ENCODE peak calls at places on chromosomes 12 and 14, in five cellular contexts. One of them, this sample, is unnamed.

GRCh38 chr14:79225815-79226214 is 985.5 kb downstream of the DIO2 start:
- DNase-seq in GM12878: no peak
- DNase-seq in HepG2: no peak
- DNase-seq in K562: no peak
- DNase-seq in H1: no peak
- DNase-seq in this sample: no peak

GRCh38 chr12:9741726-9742125 is 8.8 kb upstream of the CLECL1 start:
- DNase-seq in GM12878: peak
- DNase-seq in HepG2: no peak
- DNase-seq in K562: no peak
- DNase-seq in H1: no peak
- DNase-seq in this sample: no peak

GRCh38 chr14:99863059-99863458 is 69.8 kb downstream of the EML1 start:
- DNase-seq in GM12878: no peak
- DNase-seq in HepG2: no peak
- DNase-seq in K562: no peak
- DNase-seq in H1: no peak
- DNase-seq in this sample: no peak

GRCh38 chr12:121326996-121327674 is 25.1 kb downstream of the ANAPC5 start:
- DNase-seq in GM12878: no peak
- DNase-seq in HepG2: no peak
- DNase-seq in K562: no peak
- DNase-seq in H1: no peak
- DNase-seq in this sample: no peak

GRCh38 chr14:65243766-65244442 is 141.6 kb upstream of the MAX start:
- DNase-seq in GM12878: no peak
- DNase-seq in HepG2: peak
- DNase-seq in K562: no peak
- DNase-seq in H1: no peak
- DNase-seq in this sample: no peak

GRCh38 chr14:102049258-102050025 is 37.4 kb downstream of the HSP90AA1 start:
- DNase-seq in GM12878: no peak
- DNase-seq in HepG2: no peak
- DNase-seq in K562: no peak
- DNase-seq in H1: no peak
- DNase-seq in this sample: no peak

GRCh38 chr12:66541446-66541845 is 137.4 kb downstream of the GRIP1 start:
- DNase-seq in GM12878: no peak
- DNase-seq in HepG2: no peak
- DNase-seq in K562: no peak
- DNase-seq in H1: no peak
- DNase-seq in this sample: no peak

GRCh38 chr14:73397810-73398209 is 60.5 kb downstream of the NUMB start:
- DNase-seq in GM12878: no peak
- DNase-seq in HepG2: no peak
- DNase-seq in K562: no peak
- DNase-seq in H1: no peak
- DNase-seq in this sample: no peak

GRCh38 chr12:130049666-130050065 is 112.6 kb upstream of the FZD10 start:
- DNase-seq in GM12878: no peak
- DNase-seq in HepG2: no peak
- DNase-seq in K562: no peak
- DNase-seq in H1: no peak
- DNase-seq in this sample: no peak

GRCh38 chr14:74503973-74504335 is 10.4 kb downstream of the ISCA2 start:
- DNase-seq in GM12878: no peak
- DNase-seq in HepG2: no peak
- DNase-seq in K562: no peak
- DNase-seq in H1: no peak
- DNase-seq in this sample: no peak

GRCh38 chr12:31728289-31728916 is 418 bp downstream of the AMN1 start:
- DNase-seq in GM12878: no peak
- DNase-seq in HepG2: no peak
- DNase-seq in K562: peak
- DNase-seq in H1: no peak
- DNase-seq in this sample: no peak

GRCh38 chr14:23454445-23454856 is 15.1 kb upstream of the NGDN start:
- DNase-seq in GM12878: no peak
- DNase-seq in HepG2: peak
- DNase-seq in K562: peak
- DNase-seq in H1: no peak
- DNase-seq in this sample: no peak

GRCh38 chr14:71452987-71453386 is 479.2 kb upstream of the RGS6 start:
- DNase-seq in GM12878: no peak
- DNase-seq in HepG2: no peak
- DNase-seq in K562: no peak
- DNase-seq in H1: no peak
- DNase-seq in this sample: no peak

GRCh38 chr12:130526813-130527212 is 189.1 kb downstream of the PIWIL1 start:
- DNase-seq in GM12878: no peak
- DNase-seq in HepG2: peak
- DNase-seq in K562: peak
- DNase-seq in H1: peak
- DNase-seq in this sample: peak

GRCh38 chr12:1338483-1339177 is 255.8 kb downstream of the FBXL14 start:
- DNase-seq in GM12878: no peak
- DNase-seq in HepG2: no peak
- DNase-seq in K562: no peak
- DNase-seq in H1: no peak
- DNase-seq in this sample: no peak

GRCh38 chr12:124555168-124555928 is 12.1 kb downstream of the NCOR2 start:
- DNase-seq in GM12878: no peak
- DNase-seq in HepG2: no peak
- DNase-seq in K562: no peak
- DNase-seq in H1: no peak
- DNase-seq in this sample: no peak

GRCh38 chr14:73741876-73742519 is 27.8 kb upstream of the PNMA1 start:
- DNase-seq in GM12878: no peak
- DNase-seq in HepG2: no peak
- DNase-seq in K562: peak
- DNase-seq in H1: no peak
- DNase-seq in this sample: no peak

GRCh38 chr12:124734224-124734788 is 129.4 kb downstream of the SCARB1 start:
- DNase-seq in GM12878: no peak
- DNase-seq in HepG2: peak
- DNase-seq in K562: peak
- DNase-seq in H1: peak
- DNase-seq in this sample: peak

GRCh38 chr14:25090716-25091454 is 40.9 kb upstream of the STXBP6 start:
- DNase-seq in GM12878: no peak
- DNase-seq in HepG2: no peak
- DNase-seq in K562: no peak
- DNase-seq in H1: no peak
- DNase-seq in this sample: no peak

GRCh38 chr12:56154246-56154771 is 1.9 kb downstream of the MYL6B start:
- DNase-seq in GM12878: no peak
- DNase-seq in HepG2: no peak
- DNase-seq in K562: no peak
- DNase-seq in H1: no peak
- DNase-seq in this sample: no peak

GRCh38 chr14:103679351-103679750 is 35.9 kb downstream of the XRCC3 start:
- DNase-seq in GM12878: peak
- DNase-seq in HepG2: peak
- DNase-seq in K562: no peak
- DNase-seq in H1: no peak
- DNase-seq in this sample: peak

GRCh38 chr12:93790472-93791152 is 113.4 kb downstream of the CRADD start:
- DNase-seq in GM12878: no peak
- DNase-seq in HepG2: no peak
- DNase-seq in K562: peak
- DNase-seq in H1: no peak
- DNase-seq in this sample: no peak

GRCh38 chr12:85206543-85206942 is 73.5 kb upstream of the ALX1 start:
- DNase-seq in GM12878: no peak
- DNase-seq in HepG2: no peak
- DNase-seq in K562: no peak
- DNase-seq in H1: no peak
- DNase-seq in this sample: no peak

GRCh38 chr12:105623337-105623736 is 292.8 kb downstream of the C12orf75 start:
- DNase-seq in GM12878: no peak
- DNase-seq in HepG2: no peak
- DNase-seq in K562: no peak
- DNase-seq in H1: no peak
- DNase-seq in this sample: no peak

GRCh38 chr14:60753264-60754126 is 18.9 kb downstream of the MNAT1 start:
- DNase-seq in GM12878: peak
- DNase-seq in HepG2: no peak
- DNase-seq in K562: no peak
- DNase-seq in H1: no peak
- DNase-seq in this sample: no peak

GRCh38 chr12:55929306-55929791 is 1.6 kb upstream of the DGKA start:
- DNase-seq in GM12878: peak
- DNase-seq in HepG2: no peak
- DNase-seq in K562: no peak
- DNase-seq in H1: no peak
- DNase-seq in this sample: no peak

GRCh38 chr12:62146323-62146722 is 113.9 kb upstream of the USP15 start:
- DNase-seq in GM12878: no peak
- DNase-seq in HepG2: no peak
- DNase-seq in K562: no peak
- DNase-seq in H1: no peak
- DNase-seq in this sample: no peak

GRCh38 chr12:120258323-120258896 is 7.1 kb downstream of the PXN start:
- DNase-seq in GM12878: no peak
- DNase-seq in HepG2: peak
- DNase-seq in K562: no peak
- DNase-seq in H1: no peak
- DNase-seq in this sample: no peak

GRCh38 chr14:72883963-72884362 is 9.9 kb downstream of the DPF3 start:
- DNase-seq in GM12878: peak
- DNase-seq in HepG2: no peak
- DNase-seq in K562: no peak
- DNase-seq in H1: no peak
- DNase-seq in this sample: no peak

GRCh38 chr12:11758087-11758837 is 108.8 kb downstream of the ETV6 start:
- DNase-seq in GM12878: no peak
- DNase-seq in HepG2: no peak
- DNase-seq in K562: no peak
- DNase-seq in H1: no peak
- DNase-seq in this sample: no peak

GRCh38 chr12:131204416-131205311 is 251.0 kb downstream of the ADGRD1 start:
- DNase-seq in GM12878: no peak
- DNase-seq in HepG2: no peak
- DNase-seq in K562: no peak
- DNase-seq in H1: no peak
- DNase-seq in this sample: no peak

GRCh38 chr12:69688496-69689427 is 10.3 kb downstream of the BEST3 start:
- DNase-seq in GM12878: no peak
- DNase-seq in HepG2: peak
- DNase-seq in K562: peak
- DNase-seq in H1: peak
- DNase-seq in this sample: peak
- TF ChIP-seq ATF3 in GM12878: no peak
- TF ChIP-seq ATF3 in HepG2: no peak
- TF ChIP-seq ATF3 in K562: peak
- TF ChIP-seq ATF3 in H1: no peak
- TF ChIP-seq ATF3 in this sample: no peak

DNA sequence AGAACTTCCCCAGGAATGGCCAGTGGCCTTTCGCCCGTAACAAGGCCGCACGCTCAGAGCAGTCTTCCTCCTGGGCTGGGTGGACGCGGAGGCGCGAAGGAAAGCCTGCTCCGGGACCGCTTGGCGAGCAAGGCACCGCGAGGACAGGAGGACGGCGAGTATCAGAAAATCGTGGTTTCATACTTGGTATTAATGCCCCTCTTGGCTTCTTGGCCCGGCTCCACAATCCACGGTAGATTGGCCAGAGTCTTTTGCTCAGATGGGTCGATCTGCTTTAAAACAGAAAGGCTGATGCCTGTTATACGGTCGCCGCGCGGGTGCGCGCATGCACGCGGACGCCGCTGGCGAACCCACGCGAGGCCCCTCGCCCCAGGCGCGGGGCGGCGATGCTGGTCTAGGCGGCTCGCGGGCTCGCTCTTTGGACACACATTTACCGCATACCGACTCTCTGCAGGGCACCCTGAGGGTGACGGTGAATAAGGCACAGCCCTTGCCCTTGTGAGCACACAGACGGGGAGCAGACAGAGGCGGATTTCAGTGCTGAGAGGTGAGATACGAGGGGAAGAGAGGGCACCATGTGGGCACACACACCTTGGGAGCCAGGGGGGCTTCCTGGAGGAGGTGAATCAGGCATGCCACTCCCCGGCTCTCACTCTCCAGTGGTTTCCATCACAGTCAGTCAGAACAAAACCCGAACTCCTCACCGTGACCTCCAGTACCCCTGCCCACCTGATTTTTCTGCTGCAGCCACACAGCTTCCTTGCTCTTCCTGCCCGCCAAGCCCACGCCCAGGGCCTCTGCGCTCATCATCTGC is 100.7 kb downstream of the APAF1 start:
- DNase-seq in GM12878: no peak
- DNase-seq in HepG2: no peak
- DNase-seq in K562: no peak
- DNase-seq in H1: no peak
- DNase-seq in this sample: peak
- TF ChIP-seq CREB1 in GM12878: no peak
- TF ChIP-seq CREB1 in HepG2: no peak
- TF ChIP-seq CREB1 in K562: no peak
- TF ChIP-seq CREB1 in H1: no peak
- TF ChIP-seq CREB1 in this sample: no peak

GRCh38 chr12:104197264-104197663 is 18.3 kb upstream of the TXNRD1 start:
- DNase-seq in GM12878: no peak
- DNase-seq in HepG2: no peak
- DNase-seq in K562: no peak
- DNase-seq in H1: no peak
- DNase-seq in this sample: no peak

GRCh38 chr12:104199964-104200363 is 15.6 kb upstream of the TXNRD1 start:
- DNase-seq in GM12878: no peak
- DNase-seq in HepG2: no peak
- DNase-seq in K562: no peak
- DNase-seq in H1: no peak
- DNase-seq in this sample: no peak

GRCh38 chr12:104204690-104205480 is 10.7 kb upstream of the TXNRD1 start:
- DNase-seq in GM12878: no peak
- DNase-seq in HepG2: no peak
- DNase-seq in K562: no peak
- DNase-seq in H1: no peak
- DNase-seq in this sample: no peak

GRCh38 chr12:104201238-104202001 is 14.2 kb upstream of the TXNRD1 start:
- DNase-seq in GM12878: peak
- DNase-seq in HepG2: peak
- DNase-seq in K562: peak
- DNase-seq in H1: no peak
- DNase-seq in this sample: peak
- TF ChIP-seq ATF3 in GM12878: no peak
- TF ChIP-seq ATF3 in HepG2: no peak
- TF ChIP-seq ATF3 in K562: no peak
- TF ChIP-seq ATF3 in H1: no peak
- TF ChIP-seq ATF3 in this sample: no peak

DNA sequence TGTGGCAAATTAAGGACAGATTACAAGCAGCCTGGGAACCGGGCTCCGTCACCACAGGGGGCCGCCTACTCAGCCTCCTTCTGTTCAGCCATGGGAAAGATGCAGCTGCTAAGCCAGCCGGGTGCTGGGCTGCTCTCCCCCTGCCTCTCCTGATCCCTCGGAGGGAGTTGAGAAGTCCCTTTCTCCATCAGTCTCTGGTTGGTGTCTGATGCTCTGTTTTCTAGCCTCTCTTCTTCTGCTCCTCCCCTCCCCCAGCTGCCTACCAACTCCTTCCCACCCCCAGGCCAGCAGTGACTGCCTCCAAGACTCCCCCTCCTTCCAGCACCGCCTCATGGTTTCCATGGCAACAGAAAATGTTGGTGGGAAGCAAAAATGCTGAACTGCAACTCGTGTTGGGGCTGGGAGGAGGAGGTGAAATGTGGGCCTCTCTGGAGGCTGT is 486.7 kb downstream of the APAF1 start:
- DNase-seq in GM12878: no peak
- DNase-seq in HepG2: no peak
- DNase-seq in K562: no peak
- DNase-seq in H1: peak
- DNase-seq in this sample: peak
- TF ChIP-seq CREB1 in GM12878: no peak
- TF ChIP-seq CREB1 in HepG2: no peak
- TF ChIP-seq CREB1 in K562: no peak
- TF ChIP-seq CREB1 in H1: no peak
- TF ChIP-seq CREB1 in this sample: no peak

This sample was measured in WTC11.